ENCODE peak calls at places on chromosomes 16 and 17, in four cellular contexts. One of them, this sample, is unnamed.

GRCh38 chr16:72934661-72935403 is 113.1 kb downstream of the ZFHX3 start:
- DNase-seq in activated gamma-delta T cell treated with anti-CD3 and anti-CD28 coated beads, Interleukin-2, amount 50 U/mL, for 16 hours: no peak
- DNase-seq in stimulated activated CD4-positive, alpha-beta T cell treated with anti-CD3 and anti-CD28 coated beads, Interleukin-15, amount 100 ng/mL, for 24 hours: no peak
- DNase-seq in CD4-positive, alpha-beta T cell: no peak
- DNase-seq in this sample: no peak

GRCh38 chr17:10309003-10309974 is 63.5 kb downstream of the MYH13 start:
- DNase-seq in activated gamma-delta T cell treated with anti-CD3 and anti-CD28 coated beads, Interleukin-2, amount 50 U/mL, for 16 hours: no peak
- DNase-seq in stimulated activated CD4-positive, alpha-beta T cell treated with anti-CD3 and anti-CD28 coated beads, Interleukin-15, amount 100 ng/mL, for 24 hours: no peak
- DNase-seq in CD4-positive, alpha-beta T cell: no peak
- DNase-seq in this sample: no peak

GRCh38 chr17:53032861-53033271 is 789.9 kb upstream of the KIF2B start:
- DNase-seq in activated gamma-delta T cell treated with anti-CD3 and anti-CD28 coated beads, Interleukin-2, amount 50 U/mL, for 16 hours: no peak
- DNase-seq in stimulated activated CD4-positive, alpha-beta T cell treated with anti-CD3 and anti-CD28 coated beads, Interleukin-15, amount 100 ng/mL, for 24 hours: no peak
- DNase-seq in CD4-positive, alpha-beta T cell: no peak
- DNase-seq in this sample: no peak

GRCh38 chr17:39872700-39873099 is 4.7 kb downstream of the ZPBP2 start:
- DNase-seq in activated gamma-delta T cell treated with anti-CD3 and anti-CD28 coated beads, Interleukin-2, amount 50 U/mL, for 16 hours: no peak
- DNase-seq in stimulated activated CD4-positive, alpha-beta T cell treated with anti-CD3 and anti-CD28 coated beads, Interleukin-15, amount 100 ng/mL, for 24 hours: no peak
- DNase-seq in CD4-positive, alpha-beta T cell: no peak
- DNase-seq in this sample: no peak

GRCh38 chr17:59311051-59311468 is 20.4 kb upstream of the YPEL2 start:
- DNase-seq in activated gamma-delta T cell treated with anti-CD3 and anti-CD28 coated beads, Interleukin-2, amount 50 U/mL, for 16 hours: peak
- DNase-seq in stimulated activated CD4-positive, alpha-beta T cell treated with anti-CD3 and anti-CD28 coated beads, Interleukin-15, amount 100 ng/mL, for 24 hours: peak
- DNase-seq in CD4-positive, alpha-beta T cell: no peak
- DNase-seq in this sample: no peak

GRCh38 chr16:86029131-86029741 is 130.3 kb downstream of the IRF8 start:
- DNase-seq in activated gamma-delta T cell treated with anti-CD3 and anti-CD28 coated beads, Interleukin-2, amount 50 U/mL, for 16 hours: no peak
- DNase-seq in stimulated activated CD4-positive, alpha-beta T cell treated with anti-CD3 and anti-CD28 coated beads, Interleukin-15, amount 100 ng/mL, for 24 hours: no peak
- DNase-seq in CD4-positive, alpha-beta T cell: no peak
- DNase-seq in this sample: no peak

GRCh38 chr16:3501783-3502400 is 1.1 kb downstream of the CLUAP1 start:
- DNase-seq in activated gamma-delta T cell treated with anti-CD3 and anti-CD28 coated beads, Interleukin-2, amount 50 U/mL, for 16 hours: no peak
- DNase-seq in stimulated activated CD4-positive, alpha-beta T cell treated with anti-CD3 and anti-CD28 coated beads, Interleukin-15, amount 100 ng/mL, for 24 hours: no peak
- DNase-seq in CD4-positive, alpha-beta T cell: no peak
- DNase-seq in this sample: no peak

GRCh38 chr17:11705111-11705510 is 106.8 kb downstream of the DNAH9 start:
- DNase-seq in activated gamma-delta T cell treated with anti-CD3 and anti-CD28 coated beads, Interleukin-2, amount 50 U/mL, for 16 hours: no peak
- DNase-seq in stimulated activated CD4-positive, alpha-beta T cell treated with anti-CD3 and anti-CD28 coated beads, Interleukin-15, amount 100 ng/mL, for 24 hours: no peak
- DNase-seq in CD4-positive, alpha-beta T cell: no peak
- DNase-seq in this sample: no peak

GRCh38 chr17:52681486-52681885 is 523.0 kb upstream of the CA10 start:
- DNase-seq in activated gamma-delta T cell treated with anti-CD3 and anti-CD28 coated beads, Interleukin-2, amount 50 U/mL, for 16 hours: no peak
- DNase-seq in stimulated activated CD4-positive, alpha-beta T cell treated with anti-CD3 and anti-CD28 coated beads, Interleukin-15, amount 100 ng/mL, for 24 hours: no peak
- DNase-seq in CD4-positive, alpha-beta T cell: no peak
- DNase-seq in this sample: no peak

GRCh38 chr17:19348081-19348650 is 14.4 kb downstream of the B9D1 start:
- DNase-seq in activated gamma-delta T cell treated with anti-CD3 and anti-CD28 coated beads, Interleukin-2, amount 50 U/mL, for 16 hours: no peak
- DNase-seq in stimulated activated CD4-positive, alpha-beta T cell treated with anti-CD3 and anti-CD28 coated beads, Interleukin-15, amount 100 ng/mL, for 24 hours: no peak
- DNase-seq in CD4-positive, alpha-beta T cell: no peak
- DNase-seq in this sample: no peak

GRCh38 chr17:57918017-57918895 is 37.0 kb downstream of the CUEDC1 start:
- DNase-seq in activated gamma-delta T cell treated with anti-CD3 and anti-CD28 coated beads, Interleukin-2, amount 50 U/mL, for 16 hours: no peak
- DNase-seq in stimulated activated CD4-positive, alpha-beta T cell treated with anti-CD3 and anti-CD28 coated beads, Interleukin-15, amount 100 ng/mL, for 24 hours: no peak
- DNase-seq in CD4-positive, alpha-beta T cell: no peak
- DNase-seq in this sample: no peak

GRCh38 chr16:48347980-48348379 is 37.2 kb downstream of the SIAH1 start:
- DNase-seq in activated gamma-delta T cell treated with anti-CD3 and anti-CD28 coated beads, Interleukin-2, amount 50 U/mL, for 16 hours: no peak
- DNase-seq in stimulated activated CD4-positive, alpha-beta T cell treated with anti-CD3 and anti-CD28 coated beads, Interleukin-15, amount 100 ng/mL, for 24 hours: no peak
- DNase-seq in CD4-positive, alpha-beta T cell: no peak
- DNase-seq in this sample: no peak

GRCh38 chr17:37708616-37709212 is 36.1 kb downstream of the HNF1B start:
- DNase-seq in activated gamma-delta T cell treated with anti-CD3 and anti-CD28 coated beads, Interleukin-2, amount 50 U/mL, for 16 hours: no peak
- DNase-seq in stimulated activated CD4-positive, alpha-beta T cell treated with anti-CD3 and anti-CD28 coated beads, Interleukin-15, amount 100 ng/mL, for 24 hours: no peak
- DNase-seq in CD4-positive, alpha-beta T cell: no peak
- DNase-seq in this sample: peak

GRCh38 chr17:11555530-11555929 is 42.7 kb upstream of the DNAH9 start:
- DNase-seq in activated gamma-delta T cell treated with anti-CD3 and anti-CD28 coated beads, Interleukin-2, amount 50 U/mL, for 16 hours: no peak
- DNase-seq in stimulated activated CD4-positive, alpha-beta T cell treated with anti-CD3 and anti-CD28 coated beads, Interleukin-15, amount 100 ng/mL, for 24 hours: no peak
- DNase-seq in CD4-positive, alpha-beta T cell: no peak
- DNase-seq in this sample: no peak

GRCh38 chr17:81002409-81003361 is 11.0 kb downstream of the CHMP6 start:
- DNase-seq in activated gamma-delta T cell treated with anti-CD3 and anti-CD28 coated beads, Interleukin-2, amount 50 U/mL, for 16 hours: no peak
- DNase-seq in stimulated activated CD4-positive, alpha-beta T cell treated with anti-CD3 and anti-CD28 coated beads, Interleukin-15, amount 100 ng/mL, for 24 hours: no peak
- DNase-seq in CD4-positive, alpha-beta T cell: no peak
- DNase-seq in this sample: no peak

GRCh38 chr16:89779231-89779912 is 37.1 kb downstream of the FANCA start:
- DNase-seq in activated gamma-delta T cell treated with anti-CD3 and anti-CD28 coated beads, Interleukin-2, amount 50 U/mL, for 16 hours: no peak
- DNase-seq in stimulated activated CD4-positive, alpha-beta T cell treated with anti-CD3 and anti-CD28 coated beads, Interleukin-15, amount 100 ng/mL, for 24 hours: no peak
- DNase-seq in CD4-positive, alpha-beta T cell: no peak
- DNase-seq in this sample: no peak

GRCh38 chr17:64384253-64385186 is 6.1 kb downstream of the PECAM1 start:
- DNase-seq in activated gamma-delta T cell treated with anti-CD3 and anti-CD28 coated beads, Interleukin-2, amount 50 U/mL, for 16 hours: peak
- DNase-seq in stimulated activated CD4-positive, alpha-beta T cell treated with anti-CD3 and anti-CD28 coated beads, Interleukin-15, amount 100 ng/mL, for 24 hours: no peak
- DNase-seq in CD4-positive, alpha-beta T cell: no peak
- DNase-seq in this sample: peak

GRCh38 chr17:56142325-56142724 is 10.9 kb upstream of the ANKFN1 start:
- DNase-seq in activated gamma-delta T cell treated with anti-CD3 and anti-CD28 coated beads, Interleukin-2, amount 50 U/mL, for 16 hours: no peak
- DNase-seq in stimulated activated CD4-positive, alpha-beta T cell treated with anti-CD3 and anti-CD28 coated beads, Interleukin-15, amount 100 ng/mL, for 24 hours: no peak
- DNase-seq in CD4-positive, alpha-beta T cell: no peak
- DNase-seq in this sample: no peak

GRCh38 chr17:59370580-59371299 is 39.3 kb downstream of the YPEL2 start:
- DNase-seq in activated gamma-delta T cell treated with anti-CD3 and anti-CD28 coated beads, Interleukin-2, amount 50 U/mL, for 16 hours: no peak
- DNase-seq in stimulated activated CD4-positive, alpha-beta T cell treated with anti-CD3 and anti-CD28 coated beads, Interleukin-15, amount 100 ng/mL, for 24 hours: no peak
- DNase-seq in CD4-positive, alpha-beta T cell: no peak
- DNase-seq in this sample: no peak

GRCh38 chr16:85055503-85056210 is 28.1 kb downstream of the KIAA0513 start:
- DNase-seq in activated gamma-delta T cell treated with anti-CD3 and anti-CD28 coated beads, Interleukin-2, amount 50 U/mL, for 16 hours: peak
- DNase-seq in stimulated activated CD4-positive, alpha-beta T cell treated with anti-CD3 and anti-CD28 coated beads, Interleukin-15, amount 100 ng/mL, for 24 hours: peak
- DNase-seq in CD4-positive, alpha-beta T cell: peak
- DNase-seq in this sample: peak

GRCh38 chr16:31136287-31136662 is 748 bp upstream of the PRSS8 start:
- DNase-seq in activated gamma-delta T cell treated with anti-CD3 and anti-CD28 coated beads, Interleukin-2, amount 50 U/mL, for 16 hours: no peak
- DNase-seq in stimulated activated CD4-positive, alpha-beta T cell treated with anti-CD3 and anti-CD28 coated beads, Interleukin-15, amount 100 ng/mL, for 24 hours: no peak
- DNase-seq in CD4-positive, alpha-beta T cell: no peak
- DNase-seq in this sample: no peak

GRCh38 chr17:44354582-44355309 is 8.9 kb downstream of the FAM171A2 start:
- DNase-seq in activated gamma-delta T cell treated with anti-CD3 and anti-CD28 coated beads, Interleukin-2, amount 50 U/mL, for 16 hours: peak
- DNase-seq in stimulated activated CD4-positive, alpha-beta T cell treated with anti-CD3 and anti-CD28 coated beads, Interleukin-15, amount 100 ng/mL, for 24 hours: peak
- DNase-seq in CD4-positive, alpha-beta T cell: peak
- DNase-seq in this sample: no peak

GRCh38 chr17:1360975-1361374 is 39.0 kb downstream of the YWHAE start:
- DNase-seq in activated gamma-delta T cell treated with anti-CD3 and anti-CD28 coated beads, Interleukin-2, amount 50 U/mL, for 16 hours: no peak
- DNase-seq in stimulated activated CD4-positive, alpha-beta T cell treated with anti-CD3 and anti-CD28 coated beads, Interleukin-15, amount 100 ng/mL, for 24 hours: peak
- DNase-seq in CD4-positive, alpha-beta T cell: no peak
- DNase-seq in this sample: no peak

GRCh38 chr16:1979271-1980025 is 1.8 kb downstream of the NOXO1 start:
- DNase-seq in activated gamma-delta T cell treated with anti-CD3 and anti-CD28 coated beads, Interleukin-2, amount 50 U/mL, for 16 hours: no peak
- DNase-seq in stimulated activated CD4-positive, alpha-beta T cell treated with anti-CD3 and anti-CD28 coated beads, Interleukin-15, amount 100 ng/mL, for 24 hours: peak
- DNase-seq in CD4-positive, alpha-beta T cell: no peak
- DNase-seq in this sample: no peak

GRCh38 chr17:81349397-81350319 is 45.6 kb upstream of the BAHCC1 start:
- DNase-seq in activated gamma-delta T cell treated with anti-CD3 and anti-CD28 coated beads, Interleukin-2, amount 50 U/mL, for 16 hours: no peak
- DNase-seq in stimulated activated CD4-positive, alpha-beta T cell treated with anti-CD3 and anti-CD28 coated beads, Interleukin-15, amount 100 ng/mL, for 24 hours: no peak
- DNase-seq in CD4-positive, alpha-beta T cell: no peak
- DNase-seq in this sample: no peak

GRCh38 chr16:923184-923583 is 47.6 kb downstream of the LMF1 start:
- DNase-seq in activated gamma-delta T cell treated with anti-CD3 and anti-CD28 coated beads, Interleukin-2, amount 50 U/mL, for 16 hours: no peak
- DNase-seq in stimulated activated CD4-positive, alpha-beta T cell treated with anti-CD3 and anti-CD28 coated beads, Interleukin-15, amount 100 ng/mL, for 24 hours: no peak
- DNase-seq in CD4-positive, alpha-beta T cell: no peak
- DNase-seq in this sample: no peak

GRCh38 chr17:79838541-79839274 is 532 bp downstream of the CBX4 start:
- DNase-seq in activated gamma-delta T cell treated with anti-CD3 and anti-CD28 coated beads, Interleukin-2, amount 50 U/mL, for 16 hours: peak
- DNase-seq in stimulated activated CD4-positive, alpha-beta T cell treated with anti-CD3 and anti-CD28 coated beads, Interleukin-15, amount 100 ng/mL, for 24 hours: peak
- DNase-seq in CD4-positive, alpha-beta T cell: peak
- DNase-seq in this sample: peak

GRCh38 chr17:74779948-74780400 is 3.8 kb upstream of the NAT9 start:
- DNase-seq in activated gamma-delta T cell treated with anti-CD3 and anti-CD28 coated beads, Interleukin-2, amount 50 U/mL, for 16 hours: peak
- DNase-seq in stimulated activated CD4-positive, alpha-beta T cell treated with anti-CD3 and anti-CD28 coated beads, Interleukin-15, amount 100 ng/mL, for 24 hours: peak
- DNase-seq in CD4-positive, alpha-beta T cell: peak
- DNase-seq in this sample: no peak

GRCh38 chr16:12700161-12700560 is 103.5 kb downstream of the CPPED1 start:
- DNase-seq in activated gamma-delta T cell treated with anti-CD3 and anti-CD28 coated beads, Interleukin-2, amount 50 U/mL, for 16 hours: no peak
- DNase-seq in stimulated activated CD4-positive, alpha-beta T cell treated with anti-CD3 and anti-CD28 coated beads, Interleukin-15, amount 100 ng/mL, for 24 hours: no peak
- DNase-seq in CD4-positive, alpha-beta T cell: no peak
- DNase-seq in this sample: no peak

GRCh38 chr17:57940217-57940616 is 15.0 kb downstream of the CUEDC1 start:
- DNase-seq in activated gamma-delta T cell treated with anti-CD3 and anti-CD28 coated beads, Interleukin-2, amount 50 U/mL, for 16 hours: no peak
- DNase-seq in stimulated activated CD4-positive, alpha-beta T cell treated with anti-CD3 and anti-CD28 coated beads, Interleukin-15, amount 100 ng/mL, for 24 hours: no peak
- DNase-seq in CD4-positive, alpha-beta T cell: no peak
- DNase-seq in this sample: no peak

GRCh38 chr17:77451271-77451893 is 310.6 kb downstream of the SEC14L1 start:
- DNase-seq in activated gamma-delta T cell treated with anti-CD3 and anti-CD28 coated beads, Interleukin-2, amount 50 U/mL, for 16 hours: peak
- DNase-seq in stimulated activated CD4-positive, alpha-beta T cell treated with anti-CD3 and anti-CD28 coated beads, Interleukin-15, amount 100 ng/mL, for 24 hours: peak
- DNase-seq in CD4-positive, alpha-beta T cell: peak
- DNase-seq in this sample: no peak

GRCh38 chr17:28370035-28370743 is at the start of gene VTN:
- DNase-seq in activated gamma-delta T cell treated with anti-CD3 and anti-CD28 coated beads, Interleukin-2, amount 50 U/mL, for 16 hours: no peak
- DNase-seq in stimulated activated CD4-positive, alpha-beta T cell treated with anti-CD3 and anti-CD28 coated beads, Interleukin-15, amount 100 ng/mL, for 24 hours: no peak
- DNase-seq in CD4-positive, alpha-beta T cell: no peak
- DNase-seq in this sample: no peak

GRCh38 chr17:1511756-1512321 is 4.6 kb downstream of the INPP5K start:
- DNase-seq in activated gamma-delta T cell treated with anti-CD3 and anti-CD28 coated beads, Interleukin-2, amount 50 U/mL, for 16 hours: no peak
- DNase-seq in stimulated activated CD4-positive, alpha-beta T cell treated with anti-CD3 and anti-CD28 coated beads, Interleukin-15, amount 100 ng/mL, for 24 hours: no peak
- DNase-seq in CD4-positive, alpha-beta T cell: no peak
- DNase-seq in this sample: no peak

GRCh38 chr17:17849863-17850373 is 13.1 kb upstream of the SREBF1 start:
- DNase-seq in activated gamma-delta T cell treated with anti-CD3 and anti-CD28 coated beads, Interleukin-2, amount 50 U/mL, for 16 hours: peak
- DNase-seq in stimulated activated CD4-positive, alpha-beta T cell treated with anti-CD3 and anti-CD28 coated beads, Interleukin-15, amount 100 ng/mL, for 24 hours: peak
- DNase-seq in CD4-positive, alpha-beta T cell: peak
- DNase-seq in this sample: peak

This sample was measured in NK-92 treated with Interleukin-12 subunit alpha and Interleukin-12 subunit beta, amount 100 ng/mL, for 24 hours.